ENCODE peak calls at places on chromosomes 13 and 19, in five cellular contexts. T, N, C, Y and E are unnamed samples.

GRCh38 chr13:73740681-73741080 is 393.5 kb downstream of the KLF12 start:
- DNase-seq in T (no peak), N (no peak), C (no peak), Y (no peak), E (no peak)

GRCh38 chr19:39308531-39309304 is 11.9 kb downstream of the LRFN1 start:
- DNase-seq in T (no peak), N (no peak), C (no peak), Y (no peak), E (no peak)

GRCh38 chr13:27161423-27161822 is 10.2 kb downstream of the USP12 start:
- DNase-seq in T (no peak), N (no peak), C (no peak), Y (no peak), E (no peak)

GRCh38 chr13:109256866-109257760 is 529.3 kb downstream of the IRS2 start:
- DNase-seq in T (peak), N (no peak), C (no peak), Y (peak), E (no peak)

GRCh38 chr13:30580852-30581502 is 36.7 kb upstream of the USPL1 start:
- DNase-seq in T (peak), N (no peak), C (no peak), Y (peak), E (no peak)

GRCh38 chr13:101978546-101979315 is 423.1 kb downstream of the FGF14 start:
- DNase-seq in T (no peak), N (no peak), C (no peak), Y (no peak), E (no peak)

GRCh38 chr13:52862358-52863206 is 14.1 kb upstream of the PCDH8 start:
- DNase-seq in T (no peak), N (peak), C (no peak), Y (peak), E (no peak)

GRCh38 chr19:21149877-21150276 is 8.0 kb downstream of the ZNF431 start:
- DNase-seq in T (no peak), N (no peak), C (no peak), Y (no peak), E (no peak)

GRCh38 chr13:27712421-27712820 is 79.9 kb upstream of the GSX1 start:
- DNase-seq in T (no peak), N (no peak), C (no peak), Y (peak), E (no peak)

GRCh38 chr19:10961073-10961762 is 388 bp downstream of the SMARCA4 start:
- DNase-seq in T (no peak), N (peak), C (no peak), Y (peak), E (no peak)

GRCh38 chr19:39474139-39474620 is 6.5 kb upstream of the TIMM50 start:
- DNase-seq in T (no peak), N (peak), C (no peak), Y (peak), E (peak)

GRCh38 chr19:40702337-40703012 is 12.0 kb upstream of the NUMBL start:
- DNase-seq in T (no peak), N (no peak), C (no peak), Y (no peak), E (no peak)

GRCh38 chr13:83672611-83673010 is 209.7 kb downstream of the SLITRK1 start:
- DNase-seq in T (no peak), N (no peak), C (no peak), Y (no peak), E (no peak)

GRCh38 chr13:83884141-83884540 is 1.9 kb upstream of the SLITRK1 start:
- DNase-seq in T (no peak), N (no peak), C (no peak), Y (no peak), E (no peak)

GRCh38 chr19:3968556-3969434 is 2.1 kb downstream of the DAPK3 start:
- DNase-seq in T (peak), N (no peak), C (no peak), Y (peak), E (no peak)

GRCh38 chr19:31943778-31944177 is 401.6 kb upstream of the ZNF507 start:
- DNase-seq in T (no peak), N (no peak), C (no peak), Y (no peak), E (no peak)